ENCODE peak calls at places on chromosome 7, in ten cellular contexts. One of them, this sample, is unnamed.

GRCh38 chr7:56003749-56004148 is 39.4 kb downstream of the NIPSNAP2 start:
- DNase-seq in CD4-positive, CD25-positive, alpha-beta regulatory T cell: no peak
- DNase-seq in hippocampal formation: no peak
- DNase-seq in right cardiac atrium: no peak
- DNase-seq in stimulated activated CD4-positive, alpha-beta T cell treated with anti-CD3 and anti-CD28 coated beads, TNF-alpha, amount 100 ng/mL, for 24 hours: no peak
- DNase-seq in T-helper 9 cell: no peak
- DNase-seq in nephron progenitor cell: no peak
- DNase-seq in stimulated activated CD8-positive, alpha-beta memory T cell treated with anti-CD3 and anti-CD28 coated beads, Interleukin-4, amount 100 ng/mL, for 1 hour: no peak
- DNase-seq in A549: no peak
- DNase-seq in lower leg skin: no peak
- DNase-seq in this sample: no peak

GRCh38 chr7:131122394-131122793 is 205.3 kb upstream of the MKLN1 start:
- DNase-seq in lower leg skin: no peak
- DNase-seq in hippocampal formation: no peak
- DNase-seq in CD4-positive, CD25-positive, alpha-beta regulatory T cell: no peak
- DNase-seq in nephron progenitor cell: no peak
- DNase-seq in A549: no peak
- DNase-seq in stimulated activated CD8-positive, alpha-beta memory T cell treated with anti-CD3 and anti-CD28 coated beads, Interleukin-4, amount 100 ng/mL, for 1 hour: no peak
- DNase-seq in stimulated activated CD4-positive, alpha-beta T cell treated with anti-CD3 and anti-CD28 coated beads, TNF-alpha, amount 100 ng/mL, for 24 hours: no peak
- DNase-seq in T-helper 9 cell: no peak
- DNase-seq in right cardiac atrium: no peak
- DNase-seq in this sample: no peak

GRCh38 chr7:16636533-16637173 is 8.9 kb downstream of the ANKMY2 start:
- DNase-seq in stimulated activated CD8-positive, alpha-beta memory T cell treated with anti-CD3 and anti-CD28 coated beads, Interleukin-4, amount 100 ng/mL, for 1 hour: no peak
- DNase-seq in A549: no peak
- DNase-seq in nephron progenitor cell: no peak
- DNase-seq in stimulated activated CD4-positive, alpha-beta T cell treated with anti-CD3 and anti-CD28 coated beads, TNF-alpha, amount 100 ng/mL, for 24 hours: no peak
- DNase-seq in right cardiac atrium: no peak
- DNase-seq in CD4-positive, CD25-positive, alpha-beta regulatory T cell: no peak
- DNase-seq in lower leg skin: no peak
- DNase-seq in hippocampal formation: no peak
- DNase-seq in T-helper 9 cell: no peak
- DNase-seq in this sample: no peak

GRCh38 chr7:67484244-67484751 is 487.7 kb downstream of the TYW1 start:
- DNase-seq in hippocampal formation: peak
- DNase-seq in nephron progenitor cell: peak
- DNase-seq in CD4-positive, CD25-positive, alpha-beta regulatory T cell: no peak
- DNase-seq in stimulated activated CD4-positive, alpha-beta T cell treated with anti-CD3 and anti-CD28 coated beads, TNF-alpha, amount 100 ng/mL, for 24 hours: no peak
- DNase-seq in stimulated activated CD8-positive, alpha-beta memory T cell treated with anti-CD3 and anti-CD28 coated beads, Interleukin-4, amount 100 ng/mL, for 1 hour: no peak
- DNase-seq in lower leg skin: peak
- DNase-seq in A549: peak
- DNase-seq in T-helper 9 cell: no peak
- DNase-seq in right cardiac atrium: peak
- DNase-seq in this sample: no peak

GRCh38 chr7:85191383-85191782 is 4.5 kb upstream of the SEMA3D start:
- DNase-seq in A549: peak
- DNase-seq in lower leg skin: no peak
- DNase-seq in nephron progenitor cell: no peak
- DNase-seq in CD4-positive, CD25-positive, alpha-beta regulatory T cell: no peak
- DNase-seq in stimulated activated CD8-positive, alpha-beta memory T cell treated with anti-CD3 and anti-CD28 coated beads, Interleukin-4, amount 100 ng/mL, for 1 hour: no peak
- DNase-seq in right cardiac atrium: no peak
- DNase-seq in T-helper 9 cell: no peak
- DNase-seq in stimulated activated CD4-positive, alpha-beta T cell treated with anti-CD3 and anti-CD28 coated beads, TNF-alpha, amount 100 ng/mL, for 24 hours: no peak
- DNase-seq in hippocampal formation: peak
- DNase-seq in this sample: no peak

GRCh38 chr7:122383934-122384333 is 79.4 kb upstream of the FEZF1 start:
- DNase-seq in CD4-positive, CD25-positive, alpha-beta regulatory T cell: no peak
- DNase-seq in lower leg skin: no peak
- DNase-seq in stimulated activated CD4-positive, alpha-beta T cell treated with anti-CD3 and anti-CD28 coated beads, TNF-alpha, amount 100 ng/mL, for 24 hours: no peak
- DNase-seq in nephron progenitor cell: no peak
- DNase-seq in right cardiac atrium: no peak
- DNase-seq in A549: no peak
- DNase-seq in hippocampal formation: no peak
- DNase-seq in T-helper 9 cell: no peak
- DNase-seq in stimulated activated CD8-positive, alpha-beta memory T cell treated with anti-CD3 and anti-CD28 coated beads, Interleukin-4, amount 100 ng/mL, for 1 hour: no peak
- DNase-seq in this sample: no peak

GRCh38 chr7:48101880-48102448 is 12.9 kb downstream of the UPP1 start:
- DNase-seq in stimulated activated CD8-positive, alpha-beta memory T cell treated with anti-CD3 and anti-CD28 coated beads, Interleukin-4, amount 100 ng/mL, for 1 hour: no peak
- DNase-seq in A549: no peak
- DNase-seq in hippocampal formation: no peak
- DNase-seq in lower leg skin: peak
- DNase-seq in nephron progenitor cell: no peak
- DNase-seq in stimulated activated CD4-positive, alpha-beta T cell treated with anti-CD3 and anti-CD28 coated beads, TNF-alpha, amount 100 ng/mL, for 24 hours: no peak
- DNase-seq in CD4-positive, CD25-positive, alpha-beta regulatory T cell: no peak
- DNase-seq in T-helper 9 cell: no peak
- DNase-seq in right cardiac atrium: no peak
- DNase-seq in this sample: no peak

GRCh38 chr7:28953628-28954027 is 4.5 kb downstream of the TRIL start:
- DNase-seq in nephron progenitor cell: no peak
- DNase-seq in lower leg skin: no peak
- DNase-seq in stimulated activated CD4-positive, alpha-beta T cell treated with anti-CD3 and anti-CD28 coated beads, TNF-alpha, amount 100 ng/mL, for 24 hours: no peak
- DNase-seq in stimulated activated CD8-positive, alpha-beta memory T cell treated with anti-CD3 and anti-CD28 coated beads, Interleukin-4, amount 100 ng/mL, for 1 hour: no peak
- DNase-seq in CD4-positive, CD25-positive, alpha-beta regulatory T cell: no peak
- DNase-seq in A549: no peak
- DNase-seq in T-helper 9 cell: no peak
- DNase-seq in hippocampal formation: no peak
- DNase-seq in right cardiac atrium: no peak
- DNase-seq in this sample: no peak

GRCh38 chr7:129279757-129280156 is 54.9 kb downstream of the AHCYL2 start:
- DNase-seq in lower leg skin: no peak
- DNase-seq in right cardiac atrium: no peak
- DNase-seq in stimulated activated CD4-positive, alpha-beta T cell treated with anti-CD3 and anti-CD28 coated beads, TNF-alpha, amount 100 ng/mL, for 24 hours: no peak
- DNase-seq in nephron progenitor cell: no peak
- DNase-seq in T-helper 9 cell: no peak
- DNase-seq in A549: no peak
- DNase-seq in hippocampal formation: no peak
- DNase-seq in stimulated activated CD8-positive, alpha-beta memory T cell treated with anti-CD3 and anti-CD28 coated beads, Interleukin-4, amount 100 ng/mL, for 1 hour: no peak
- DNase-seq in CD4-positive, CD25-positive, alpha-beta regulatory T cell: no peak
- DNase-seq in this sample: no peak

This sample was measured in cortex of kidney.